ENCODE peak calls at places on chromosomes 13 and 19, in seven cellular contexts. F is NCI-H187 treated with DMSO at 0.1 percent for 48 hours; O is GM12878; M is D341Med; X is CD4-positive, alpha-beta T cell; J is lung; L is EH. Y is an unnamed sample.

GRCh38 chr19:35318679-35319448 is 10.1 kb upstream of the CD22 start:
- DNase-seq in X (no peak), O (no peak), M (no peak), L (peak), F (no peak), J (peak), Y (no peak)

GRCh38 chr13:95505265-95505664 is 47.3 kb upstream of the CLDN10 start:
- DNase-seq in M (no peak), X (no peak), J (peak), F (no peak), L (no peak), O (no peak), Y (no peak)

GRCh38 chr13:33891196-33891742 is 73.3 kb downstream of the RFC3 start:
- DNase-seq in J (no peak), L (no peak), O (no peak), X (no peak), F (no peak), M (no peak), Y (no peak)

GRCh38 chr13:73720216-73720840 is 413.9 kb downstream of the KLF12 start:
- DNase-seq in F (no peak), X (no peak), L (peak), O (no peak), J (no peak), M (no peak), Y (no peak)

GRCh38 chr19:13130886-13131490 is 12.9 kb downstream of the NACC1 start:
- DNase-seq in X (no peak), F (no peak), J (no peak), L (no peak), O (no peak), M (no peak), Y (no peak)

GRCh38 chr19:43699506-43700367 is 16.1 kb upstream of the IRGC start:
- DNase-seq in F (no peak), J (no peak), O (no peak), L (peak), M (peak), X (no peak), Y (no peak)

GRCh38 chr13:76854894-76855293 is 31.3 kb downstream of the KCTD12 start:
- DNase-seq in O (no peak), M (no peak), L (peak), F (no peak), J (no peak), X (no peak), Y (no peak)

GRCh38 chr13:48648446-48648845 is 5.3 kb upstream of the CYSLTR2 start:
- DNase-seq in L (no peak), J (no peak), X (no peak), O (no peak), F (no peak), M (no peak), Y (no peak)

GRCh38 chr13:39776439-39776838 is 121.0 kb downstream of the COG6 start:
- DNase-seq in O (no peak), F (no peak), X (no peak), J (no peak), L (peak), M (no peak), Y (peak)

GRCh38 chr19:35249848-35250711 is 1.3 kb downstream of the LSR start:
- DNase-seq in O (no peak), L (no peak), J (peak), F (no peak), X (no peak), M (peak), Y (no peak)

GRCh38 chr13:30355405-30355741 is 48.0 kb upstream of the KATNAL1 start:
- DNase-seq in F (no peak), X (peak), M (peak), L (no peak), O (no peak), J (no peak), Y (no peak)

GRCh38 chr13:44806841-44807240 is 182.4 kb downstream of the NUFIP1 start:
- DNase-seq in M (no peak), O (no peak), J (no peak), F (no peak), X (no peak), L (no peak), Y (no peak)

GRCh38 chr19:5579697-5580096 is 11.9 kb upstream of the TINCR start:
- DNase-seq in J (no peak), O (no peak), F (no peak), X (no peak), M (no peak), L (no peak), Y (no peak)

GRCh38 chr13:98890186-98890585 is 87.7 kb downstream of the DOCK9 start:
- DNase-seq in M (no peak), F (no peak), J (no peak), X (no peak), L (peak), O (no peak), Y (peak)

GRCh38 chr19:18464646-18465045 is 26.7 kb upstream of the ISYNA1 start:
- DNase-seq in J (peak), M (no peak), X (no peak), L (peak), F (no peak), O (no peak), Y (peak)

GRCh38 chr19:48726573-48726972 is 7.0 kb upstream of the MAMSTR start:
- DNase-seq in F (no peak), O (no peak), M (no peak), X (no peak), J (no peak), L (no peak), Y (no peak)

GRCh38 chr19:46909356-46909755 is 48.6 kb downstream of the ARHGAP35 start:
- DNase-seq in F (no peak), J (no peak), O (no peak), M (no peak), X (no peak), L (peak), Y (no peak)

GRCh38 chr19:38877781-38878574 is at the start of gene RINL:
- DNase-seq in O (no peak), L (no peak), F (no peak), M (peak), X (peak), J (no peak), Y (no peak)

GRCh38 chr13:75670496-75670895 is 34.4 kb downstream of the LMO7 start:
- DNase-seq in F (no peak), J (no peak), M (no peak), L (peak), X (no peak), O (no peak), Y (no peak)

GRCh38 chr13:66210677-66211076 is 1019.5 kb downstream of the PCDH9 start:
- DNase-seq in X (no peak), L (peak), O (no peak), J (no peak), F (no peak), M (no peak), Y (peak)

GRCh38 chr13:32537580-32538233 is 888 bp downstream of the N4BP2L2 start:
- DNase-seq in L (no peak), J (no peak), F (no peak), O (no peak), M (no peak), X (peak), Y (no peak)

GRCh38 chr19:33419763-33420080 is 46.2 kb downstream of the CEBPG start:
- DNase-seq in F (no peak), M (no peak), O (no peak), X (no peak), J (no peak), L (no peak), Y (no peak)

GRCh38 chr13:113357529-113357928 is 6.4 kb downstream of the GRTP1 start:
- DNase-seq in J (no peak), M (no peak), O (no peak), F (no peak), L (peak), X (no peak), Y (peak)

GRCh38 chr19:47427241-47428176 is 8.2 kb upstream of the MEIS3 start:
- DNase-seq in J (peak), M (peak), F (peak), O (no peak), X (peak), L (peak), Y (no peak)

GRCh38 chr19:34317311-34317927 is 47.6 kb upstream of the GPI start:
- DNase-seq in O (no peak), L (no peak), J (no peak), F (no peak), M (no peak), X (no peak), Y (no peak)

GRCh38 chr19:2962018-2962670 is 15.2 kb upstream of the TLE6 start:
- DNase-seq in X (peak), M (peak), O (peak), J (peak), F (peak), L (peak), Y (no peak)

GRCh38 chr13:97307096-97307495 is 85.0 kb downstream of the MBNL2 start:
- DNase-seq in X (no peak), M (no peak), F (no peak), J (no peak), O (no peak), L (no peak), Y (no peak)

Y was measured in non-pigmented ciliary epithelial cell.